ENCODE peak calls at places on chromosomes 16 and 17, in ten cellular contexts. One of them, this sample, is unnamed.

GRCh38 chr17:7862692-7863437 is 5.1 kb downstream of the CYB5D1 start:
- DNase-seq in adrenal gland: peak; percentile 62
- DNase-seq in stomach: no peak
- DNase-seq in AG10803: peak; percentile 48
- DNase-seq in breast epithelium: peak; percentile 45
- DNase-seq in gastrocnemius medialis: no peak
- DNase-seq in left ventricle myocardium inferior: peak; percentile 20
- DNase-seq in ovary: peak; percentile 72
- DNase-seq in body of pancreas: peak; percentile 37
- DNase-seq in HL-60: no peak
- DNase-seq in this sample: peak; percentile 51

GRCh38 chr17:63477471-63478440 is 895 bp downstream of the ACE start:
- DNase-seq in AG10803: no peak
- DNase-seq in breast epithelium: no peak
- DNase-seq in HL-60: no peak
- DNase-seq in body of pancreas: no peak
- DNase-seq in stomach: no peak
- DNase-seq in adrenal gland: no peak
- DNase-seq in gastrocnemius medialis: no peak
- DNase-seq in ovary: no peak
- DNase-seq in left ventricle myocardium inferior: no peak
- DNase-seq in this sample: no peak

GRCh38 chr17:48100591-48101011 is 677 bp downstream of the CBX1 start:
- DNase-seq in body of pancreas: peak; percentile 57
- DNase-seq in gastrocnemius medialis: peak; percentile 58
- DNase-seq in ovary: peak; percentile 59
- DNase-seq in breast epithelium: peak; percentile 58
- DNase-seq in adrenal gland: peak; percentile 55
- DNase-seq in HL-60: no peak
- DNase-seq in stomach: peak; percentile 46
- DNase-seq in AG10803: peak; percentile 47
- DNase-seq in left ventricle myocardium inferior: peak; percentile 37
- DNase-seq in this sample: peak; percentile 72

GRCh38 chr16:69703638-69704037 is 22.7 kb downstream of the NQO1 start:
- DNase-seq in ovary: no peak
- DNase-seq in body of pancreas: no peak
- DNase-seq in adrenal gland: no peak
- DNase-seq in gastrocnemius medialis: no peak
- DNase-seq in left ventricle myocardium inferior: no peak
- DNase-seq in stomach: no peak
- DNase-seq in AG10803: peak; percentile 53
- DNase-seq in breast epithelium: no peak
- DNase-seq in HL-60: no peak
- DNase-seq in this sample: no peak

GRCh38 chr17:4895676-4896331 is 3.5 kb upstream of the C17orf107 start:
- DNase-seq in left ventricle myocardium inferior: no peak
- DNase-seq in ovary: peak; percentile 24
- DNase-seq in body of pancreas: no peak
- DNase-seq in gastrocnemius medialis: no peak
- DNase-seq in adrenal gland: no peak
- DNase-seq in breast epithelium: no peak
- DNase-seq in stomach: no peak
- DNase-seq in HL-60: no peak
- DNase-seq in AG10803: no peak
- DNase-seq in this sample: no peak

GRCh38 chr16:87363771-87364476 is 19.7 kb downstream of the FBXO31 start:
- DNase-seq in breast epithelium: no peak
- DNase-seq in body of pancreas: peak; percentile 32
- DNase-seq in gastrocnemius medialis: peak; percentile 73
- DNase-seq in ovary: peak; percentile 42
- DNase-seq in stomach: peak; percentile 52
- DNase-seq in HL-60: no peak
- DNase-seq in adrenal gland: peak; percentile 82
- DNase-seq in AG10803: no peak
- DNase-seq in left ventricle myocardium inferior: peak; percentile 65
- DNase-seq in this sample: no peak

GRCh38 chr17:7626956-7627249 is 718 bp downstream of the SAT2 start:
- DNase-seq in breast epithelium: no peak
- DNase-seq in left ventricle myocardium inferior: no peak
- DNase-seq in gastrocnemius medialis: no peak
- DNase-seq in HL-60: no peak
- DNase-seq in stomach: no peak
- DNase-seq in ovary: no peak
- DNase-seq in adrenal gland: no peak
- DNase-seq in body of pancreas: no peak
- DNase-seq in AG10803: no peak
- DNase-seq in this sample: no peak

GRCh38 chr16:67204076-67204475 is 5.1 kb downstream of the ELMO3 start:
- DNase-seq in left ventricle myocardium inferior: no peak
- DNase-seq in breast epithelium: no peak
- DNase-seq in ovary: no peak
- DNase-seq in AG10803: no peak
- DNase-seq in gastrocnemius medialis: no peak
- DNase-seq in body of pancreas: no peak
- DNase-seq in HL-60: no peak
- DNase-seq in adrenal gland: no peak
- DNase-seq in stomach: no peak
- DNase-seq in this sample: no peak

GRCh38 chr16:12097523-12098428 is 121.2 kb downstream of the SNX29 start:
- DNase-seq in AG10803: peak; percentile 60
- DNase-seq in HL-60: no peak
- DNase-seq in adrenal gland: peak; percentile 70
- DNase-seq in stomach: no peak
- DNase-seq in body of pancreas: no peak
- DNase-seq in left ventricle myocardium inferior: peak; percentile 32
- DNase-seq in gastrocnemius medialis: no peak
- DNase-seq in breast epithelium: no peak
- DNase-seq in ovary: peak; percentile 82
- DNase-seq in this sample: peak; percentile 85

GRCh38 chr16:82945420-82946096 is 318.8 kb downstream of the CDH13 start:
- DNase-seq in stomach: no peak
- DNase-seq in ovary: no peak
- DNase-seq in body of pancreas: no peak
- DNase-seq in left ventricle myocardium inferior: no peak
- DNase-seq in HL-60: no peak
- DNase-seq in AG10803: no peak
- DNase-seq in adrenal gland: no peak
- DNase-seq in gastrocnemius medialis: no peak
- DNase-seq in breast epithelium: no peak
- DNase-seq in this sample: no peak

GRCh38 chr17:32289454-32289853 is 23.8 kb downstream of the RHBDL3 start:
- DNase-seq in breast epithelium: no peak
- DNase-seq in ovary: no peak
- DNase-seq in body of pancreas: no peak
- DNase-seq in HL-60: no peak
- DNase-seq in stomach: no peak
- DNase-seq in AG10803: no peak
- DNase-seq in adrenal gland: no peak
- DNase-seq in left ventricle myocardium inferior: no peak
- DNase-seq in gastrocnemius medialis: no peak
- DNase-seq in this sample: no peak

GRCh38 chr17:72122336-72122667 is 1.5 kb downstream of the SOX9 start:
- DNase-seq in HL-60: no peak
- DNase-seq in AG10803: no peak
- DNase-seq in ovary: no peak
- DNase-seq in stomach: no peak
- DNase-seq in left ventricle myocardium inferior: no peak
- DNase-seq in gastrocnemius medialis: no peak
- DNase-seq in adrenal gland: no peak
- DNase-seq in breast epithelium: no peak
- DNase-seq in body of pancreas: no peak
- DNase-seq in this sample: no peak
- H3K4me3 ChIP-seq in HL-60: no peak overlapping the region
- H3K4me3 ChIP-seq in AG10803: peak overlapping the region; percentile 85
- H3K4me3 ChIP-seq in ovary: peak overlapping the region; percentile 32
- H3K4me3 ChIP-seq in stomach: peak overlapping the region; percentile 70
- H3K4me3 ChIP-seq in left ventricle myocardium inferior: peak overlapping the region; percentile 81
- H3K4me3 ChIP-seq in gastrocnemius medialis: peak overlapping the region; percentile 70
- H3K4me3 ChIP-seq in adrenal gland: no peak overlapping the region
- H3K4me3 ChIP-seq in breast epithelium: peak overlapping the region; percentile 53
- H3K4me3 ChIP-seq in body of pancreas: peak overlapping the region; percentile 79
- H3K4me3 ChIP-seq in this sample: peak overlapping the region; percentile 68

GRCh38 chr17:35170968-35171771 is 23.0 kb downstream of the SLC35G3 start:
- DNase-seq in body of pancreas: no peak
- DNase-seq in breast epithelium: no peak
- DNase-seq in ovary: no peak
- DNase-seq in adrenal gland: peak; percentile 4
- DNase-seq in HL-60: no peak
- DNase-seq in gastrocnemius medialis: no peak
- DNase-seq in left ventricle myocardium inferior: no peak
- DNase-seq in stomach: no peak
- DNase-seq in AG10803: peak; percentile 14
- DNase-seq in this sample: peak; percentile 39
- TF ChIP-seq CTCF in body of pancreas: no peak
- TF ChIP-seq CTCF in breast epithelium: peak; percentile 37
- TF ChIP-seq CTCF in ovary: no peak
- TF ChIP-seq CTCF in adrenal gland: peak; percentile 49
- TF ChIP-seq CTCF in HL-60: no peak
- TF ChIP-seq CTCF in gastrocnemius medialis: peak; percentile 26
- TF ChIP-seq CTCF in left ventricle myocardium inferior: peak; percentile 42
- TF ChIP-seq CTCF in stomach: peak; percentile 2
- TF ChIP-seq CTCF in AG10803: peak; percentile 51
- TF ChIP-seq CTCF in this sample: peak; percentile 30

GRCh38 chr16:3188925-3189825 is 1.2 kb downstream of the OR1F1 start:
- DNase-seq in stomach: no peak
- DNase-seq in AG10803: peak; percentile 58
- DNase-seq in left ventricle myocardium inferior: no peak
- DNase-seq in body of pancreas: no peak
- DNase-seq in breast epithelium: no peak
- DNase-seq in gastrocnemius medialis: no peak
- DNase-seq in HL-60: no peak
- DNase-seq in adrenal gland: no peak
- DNase-seq in ovary: no peak
- DNase-seq in this sample: peak; percentile 71

GRCh38 chr16:3188675-3188924 is 596 bp downstream of the OR1F1 start:
- DNase-seq in HL-60: no peak
- DNase-seq in stomach: no peak
- DNase-seq in gastrocnemius medialis: no peak
- DNase-seq in breast epithelium: no peak
- DNase-seq in AG10803: no peak
- DNase-seq in adrenal gland: no peak
- DNase-seq in left ventricle myocardium inferior: no peak
- DNase-seq in body of pancreas: no peak
- DNase-seq in ovary: no peak
- DNase-seq in this sample: no peak

GRCh38 chr16:3187798-3188674 is at the start of gene OR1F1:
- DNase-seq in breast epithelium: no peak
- DNase-seq in gastrocnemius medialis: no peak
- DNase-seq in HL-60: no peak
- DNase-seq in body of pancreas: no peak
- DNase-seq in ovary: no peak
- DNase-seq in stomach: no peak
- DNase-seq in left ventricle myocardium inferior: no peak
- DNase-seq in AG10803: peak; percentile 59
- DNase-seq in adrenal gland: no peak
- DNase-seq in this sample: peak; percentile 69

GRCh38 chr16:3190949-3191353 is 2.9 kb downstream of the OR1F1 start:
- DNase-seq in stomach: no peak
- DNase-seq in adrenal gland: no peak
- DNase-seq in gastrocnemius medialis: no peak
- DNase-seq in AG10803: no peak
- DNase-seq in breast epithelium: no peak
- DNase-seq in ovary: no peak
- DNase-seq in left ventricle myocardium inferior: no peak
- DNase-seq in body of pancreas: no peak
- DNase-seq in HL-60: no peak
- DNase-seq in this sample: peak; percentile 43

GRCh38 chr16:3189869-3190268 is 1.9 kb downstream of the OR1F1 start:
- DNase-seq in body of pancreas: no peak
- DNase-seq in HL-60: no peak
- DNase-seq in AG10803: no peak
- DNase-seq in left ventricle myocardium inferior: no peak
- DNase-seq in stomach: no peak
- DNase-seq in adrenal gland: no peak
- DNase-seq in gastrocnemius medialis: no peak
- DNase-seq in ovary: no peak
- DNase-seq in breast epithelium: no peak
- DNase-seq in this sample: no peak
- H3K4me3 ChIP-seq in body of pancreas: no peak overlapping the region
- H3K4me3 ChIP-seq in HL-60: no peak overlapping the region
- H3K4me3 ChIP-seq in AG10803: no peak overlapping the region
- H3K4me3 ChIP-seq in left ventricle myocardium inferior: no peak overlapping the region
- H3K4me3 ChIP-seq in stomach: no peak overlapping the region
- H3K4me3 ChIP-seq in adrenal gland: no peak overlapping the region
- H3K4me3 ChIP-seq in gastrocnemius medialis: no peak overlapping the region
- H3K4me3 ChIP-seq in ovary: no peak overlapping the region
- H3K4me3 ChIP-seq in breast epithelium: no peak overlapping the region
- H3K4me3 ChIP-seq in this sample: peak overlapping the region; percentile 62

GRCh38 chr17:15265131-15265530 is at the start of gene PMP22:
- DNase-seq in adrenal gland: no peak
- DNase-seq in HL-60: no peak
- DNase-seq in body of pancreas: peak; percentile 18
- DNase-seq in stomach: no peak
- DNase-seq in breast epithelium: no peak
- DNase-seq in left ventricle myocardium inferior: peak; percentile 46
- DNase-seq in ovary: no peak
- DNase-seq in gastrocnemius medialis: peak; percentile 55
- DNase-seq in AG10803: no peak
- DNase-seq in this sample: no peak

GRCh38 chr17:15266325-15266950 is 1.3 kb upstream of the PMP22 start:
- DNase-seq in HL-60: no peak
- DNase-seq in adrenal gland: no peak
- DNase-seq in breast epithelium: no peak
- DNase-seq in stomach: no peak
- DNase-seq in left ventricle myocardium inferior: no peak
- DNase-seq in gastrocnemius medialis: peak; percentile 34
- DNase-seq in AG10803: no peak
- DNase-seq in body of pancreas: no peak
- DNase-seq in ovary: no peak
- DNase-seq in this sample: no peak

GRCh38 chr17:15263206-15263579 is 1.9 kb downstream of the PMP22 start:
- DNase-seq in ovary: peak; percentile 79
- DNase-seq in breast epithelium: peak; percentile 82
- DNase-seq in adrenal gland: peak; percentile 67
- DNase-seq in left ventricle myocardium inferior: peak; percentile 90
- DNase-seq in AG10803: peak; percentile 91
- DNase-seq in gastrocnemius medialis: peak; percentile 96
- DNase-seq in HL-60: no peak
- DNase-seq in stomach: peak; percentile 54
- DNase-seq in body of pancreas: peak; percentile 67
- DNase-seq in this sample: no peak

GRCh38 chr17:15263680-15264079 is 1.4 kb downstream of the PMP22 start:
- DNase-seq in ovary: no peak
- DNase-seq in AG10803: no peak
- DNase-seq in adrenal gland: no peak
- DNase-seq in stomach: no peak
- DNase-seq in gastrocnemius medialis: no peak
- DNase-seq in body of pancreas: no peak
- DNase-seq in breast epithelium: no peak
- DNase-seq in left ventricle myocardium inferior: no peak
- DNase-seq in HL-60: no peak
- DNase-seq in this sample: no peak

DNA sequence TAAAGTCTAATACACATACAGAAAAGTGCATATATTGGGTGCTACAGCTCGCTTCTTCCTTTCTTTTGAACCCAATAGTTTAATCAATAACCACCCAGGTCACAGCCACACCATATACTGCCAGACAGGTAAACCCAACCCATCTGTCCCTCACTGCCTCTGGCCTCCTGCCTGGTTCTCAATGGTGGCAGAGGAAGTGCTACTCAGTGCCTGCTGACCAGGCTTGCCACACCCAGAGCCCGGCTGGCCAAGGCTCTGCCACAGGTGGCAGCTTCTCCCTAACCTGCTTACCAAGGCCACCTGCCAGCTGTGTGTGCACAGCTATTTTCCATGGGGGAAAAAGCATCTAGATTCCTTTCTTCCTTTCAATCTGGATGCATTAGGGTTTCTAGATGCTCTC is 584 bp downstream of the PMP22 start:
- DNase-seq in breast epithelium: peak; percentile 47
- DNase-seq in ovary: no peak
- DNase-seq in stomach: peak; percentile 88
- DNase-seq in HL-60: no peak
- DNase-seq in AG10803: no peak
- DNase-seq in adrenal gland: no peak
- DNase-seq in left ventricle myocardium inferior: peak; percentile 62
- DNase-seq in gastrocnemius medialis: peak; percentile 93
- DNase-seq in body of pancreas: peak; percentile 96
- DNase-seq in this sample: no peak
- TF ChIP-seq CTCF in breast epithelium: no peak
- TF ChIP-seq CTCF in ovary: no peak
- TF ChIP-seq CTCF in stomach: no peak
- TF ChIP-seq CTCF in HL-60: no peak
- TF ChIP-seq CTCF in AG10803: no peak
- TF ChIP-seq CTCF in adrenal gland: no peak
- TF ChIP-seq CTCF in left ventricle myocardium inferior: no peak
- TF ChIP-seq CTCF in gastrocnemius medialis: no peak
- TF ChIP-seq CTCF in body of pancreas: no peak
- TF ChIP-seq CTCF in this sample: no peak

This sample was measured in epithelial cell of esophagus.